ENCODE peak calls at places on chromosomes 12 and 14, in five cellular contexts. One of them, this sample, is unnamed.

GRCh38 chr14:59272633-59273032 is 84.2 kb downstream of the DAAM1 start:
- ATAC-seq in activated CD8-positive, alpha-beta T cell treated with anti-CD3 and anti-CD28 coated beads, Interleukin-2, amount 10 ng/mL, durations not matched to agents 7 days and 5 days: no peak
- ATAC-seq in stimulated activated naive CD8-positive, alpha-beta T cell treated with anti-CD3 and anti-CD28 coated beads, Interleukin-15, amount 100 ng/mL, for 72 hours: no peak
- ATAC-seq in GM12878: no peak
- ATAC-seq in right cardiac atrium: no peak
- ATAC-seq in this sample: no peak

GRCh38 chr12:78419513-78419912 is 445.1 kb upstream of the SYT1 start:
- ATAC-seq in GM12878: no peak
- ATAC-seq in stimulated activated naive CD8-positive, alpha-beta T cell treated with anti-CD3 and anti-CD28 coated beads, Interleukin-15, amount 100 ng/mL, for 72 hours: no peak
- ATAC-seq in activated CD8-positive, alpha-beta T cell treated with anti-CD3 and anti-CD28 coated beads, Interleukin-2, amount 10 ng/mL, durations not matched to agents 7 days and 5 days: no peak
- ATAC-seq in right cardiac atrium: no peak
- ATAC-seq in this sample: no peak

GRCh38 chr12:104740668-104741067 is 217.4 kb downstream of the SLC41A2 start:
- ATAC-seq in activated CD8-positive, alpha-beta T cell treated with anti-CD3 and anti-CD28 coated beads, Interleukin-2, amount 10 ng/mL, durations not matched to agents 7 days and 5 days: peak
- ATAC-seq in stimulated activated naive CD8-positive, alpha-beta T cell treated with anti-CD3 and anti-CD28 coated beads, Interleukin-15, amount 100 ng/mL, for 72 hours: peak
- ATAC-seq in GM12878: peak
- ATAC-seq in right cardiac atrium: peak
- ATAC-seq in this sample: peak

GRCh38 chr12:67364228-67364627 is 95.1 kb downstream of the CAND1 start:
- ATAC-seq in stimulated activated naive CD8-positive, alpha-beta T cell treated with anti-CD3 and anti-CD28 coated beads, Interleukin-15, amount 100 ng/mL, for 72 hours: no peak
- ATAC-seq in activated CD8-positive, alpha-beta T cell treated with anti-CD3 and anti-CD28 coated beads, Interleukin-2, amount 10 ng/mL, durations not matched to agents 7 days and 5 days: no peak
- ATAC-seq in GM12878: no peak
- ATAC-seq in right cardiac atrium: no peak
- ATAC-seq in this sample: no peak

GRCh38 chr12:42916143-42916542 is 326.6 kb upstream of the PRICKLE1 start:
- ATAC-seq in GM12878: no peak
- ATAC-seq in right cardiac atrium: no peak
- ATAC-seq in stimulated activated naive CD8-positive, alpha-beta T cell treated with anti-CD3 and anti-CD28 coated beads, Interleukin-15, amount 100 ng/mL, for 72 hours: no peak
- ATAC-seq in activated CD8-positive, alpha-beta T cell treated with anti-CD3 and anti-CD28 coated beads, Interleukin-2, amount 10 ng/mL, durations not matched to agents 7 days and 5 days: no peak
- ATAC-seq in this sample: no peak

GRCh38 chr12:27305673-27306504 is 26.7 kb upstream of the BMAL2 start:
- ATAC-seq in right cardiac atrium: peak
- ATAC-seq in stimulated activated naive CD8-positive, alpha-beta T cell treated with anti-CD3 and anti-CD28 coated beads, Interleukin-15, amount 100 ng/mL, for 72 hours: no peak
- ATAC-seq in GM12878: peak
- ATAC-seq in activated CD8-positive, alpha-beta T cell treated with anti-CD3 and anti-CD28 coated beads, Interleukin-2, amount 10 ng/mL, durations not matched to agents 7 days and 5 days: peak
- ATAC-seq in this sample: no peak

GRCh38 chr12:6426882-6427671 is 17.7 kb upstream of the CD27 start:
- ATAC-seq in GM12878: peak
- ATAC-seq in activated CD8-positive, alpha-beta T cell treated with anti-CD3 and anti-CD28 coated beads, Interleukin-2, amount 10 ng/mL, durations not matched to agents 7 days and 5 days: peak
- ATAC-seq in right cardiac atrium: no peak
- ATAC-seq in stimulated activated naive CD8-positive, alpha-beta T cell treated with anti-CD3 and anti-CD28 coated beads, Interleukin-15, amount 100 ng/mL, for 72 hours: peak
- ATAC-seq in this sample: peak

GRCh38 chr14:99663716-99664635 is 19.0 kb downstream of the HHIPL1 start:
- ATAC-seq in GM12878: no peak
- ATAC-seq in activated CD8-positive, alpha-beta T cell treated with anti-CD3 and anti-CD28 coated beads, Interleukin-2, amount 10 ng/mL, durations not matched to agents 7 days and 5 days: no peak
- ATAC-seq in right cardiac atrium: no peak
- ATAC-seq in stimulated activated naive CD8-positive, alpha-beta T cell treated with anti-CD3 and anti-CD28 coated beads, Interleukin-15, amount 100 ng/mL, for 72 hours: no peak
- ATAC-seq in this sample: no peak

GRCh38 chr12:85580562-85581168 is 255.5 kb downstream of the RASSF9 start:
- ATAC-seq in activated CD8-positive, alpha-beta T cell treated with anti-CD3 and anti-CD28 coated beads, Interleukin-2, amount 10 ng/mL, durations not matched to agents 7 days and 5 days: no peak
- ATAC-seq in right cardiac atrium: peak
- ATAC-seq in GM12878: no peak
- ATAC-seq in stimulated activated naive CD8-positive, alpha-beta T cell treated with anti-CD3 and anti-CD28 coated beads, Interleukin-15, amount 100 ng/mL, for 72 hours: no peak
- ATAC-seq in this sample: no peak

GRCh38 chr14:23566782-23567185 is 807 bp downstream of the AP1G2 start:
- ATAC-seq in right cardiac atrium: peak
- ATAC-seq in stimulated activated naive CD8-positive, alpha-beta T cell treated with anti-CD3 and anti-CD28 coated beads, Interleukin-15, amount 100 ng/mL, for 72 hours: no peak
- ATAC-seq in GM12878: peak
- ATAC-seq in activated CD8-positive, alpha-beta T cell treated with anti-CD3 and anti-CD28 coated beads, Interleukin-2, amount 10 ng/mL, durations not matched to agents 7 days and 5 days: no peak
- ATAC-seq in this sample: peak

GRCh38 chr12:49548822-49549648 is 10.2 kb downstream of the KCNH3 start:
- ATAC-seq in stimulated activated naive CD8-positive, alpha-beta T cell treated with anti-CD3 and anti-CD28 coated beads, Interleukin-15, amount 100 ng/mL, for 72 hours: peak
- ATAC-seq in activated CD8-positive, alpha-beta T cell treated with anti-CD3 and anti-CD28 coated beads, Interleukin-2, amount 10 ng/mL, durations not matched to agents 7 days and 5 days: peak
- ATAC-seq in GM12878: peak
- ATAC-seq in right cardiac atrium: peak
- ATAC-seq in this sample: peak

GRCh38 chr12:89179983-89180382 is 172.3 kb downstream of the DUSP6 start:
- ATAC-seq in stimulated activated naive CD8-positive, alpha-beta T cell treated with anti-CD3 and anti-CD28 coated beads, Interleukin-15, amount 100 ng/mL, for 72 hours: no peak
- ATAC-seq in GM12878: no peak
- ATAC-seq in activated CD8-positive, alpha-beta T cell treated with anti-CD3 and anti-CD28 coated beads, Interleukin-2, amount 10 ng/mL, durations not matched to agents 7 days and 5 days: no peak
- ATAC-seq in right cardiac atrium: peak
- ATAC-seq in this sample: no peak

GRCh38 chr14:91891721-91892220 is 24.4 kb upstream of the TC2N start:
- ATAC-seq in right cardiac atrium: peak
- ATAC-seq in activated CD8-positive, alpha-beta T cell treated with anti-CD3 and anti-CD28 coated beads, Interleukin-2, amount 10 ng/mL, durations not matched to agents 7 days and 5 days: no peak
- ATAC-seq in stimulated activated naive CD8-positive, alpha-beta T cell treated with anti-CD3 and anti-CD28 coated beads, Interleukin-15, amount 100 ng/mL, for 72 hours: no peak
- ATAC-seq in GM12878: no peak
- ATAC-seq in this sample: no peak

GRCh38 chr12:94289551-94290312 is 141.4 kb downstream of the PLXNC1 start:
- ATAC-seq in right cardiac atrium: peak
- ATAC-seq in stimulated activated naive CD8-positive, alpha-beta T cell treated with anti-CD3 and anti-CD28 coated beads, Interleukin-15, amount 100 ng/mL, for 72 hours: no peak
- ATAC-seq in activated CD8-positive, alpha-beta T cell treated with anti-CD3 and anti-CD28 coated beads, Interleukin-2, amount 10 ng/mL, durations not matched to agents 7 days and 5 days: no peak
- ATAC-seq in GM12878: no peak
- ATAC-seq in this sample: no peak

GRCh38 chr14:64719601-64720000 is 15.4 kb downstream of the PLEKHG3 start:
- ATAC-seq in GM12878: no peak
- ATAC-seq in activated CD8-positive, alpha-beta T cell treated with anti-CD3 and anti-CD28 coated beads, Interleukin-2, amount 10 ng/mL, durations not matched to agents 7 days and 5 days: no peak
- ATAC-seq in right cardiac atrium: no peak
- ATAC-seq in stimulated activated naive CD8-positive, alpha-beta T cell treated with anti-CD3 and anti-CD28 coated beads, Interleukin-15, amount 100 ng/mL, for 72 hours: no peak
- ATAC-seq in this sample: no peak

GRCh38 chr12:50642035-50642451 is 121.9 kb upstream of the ATF1 start:
- ATAC-seq in stimulated activated naive CD8-positive, alpha-beta T cell treated with anti-CD3 and anti-CD28 coated beads, Interleukin-15, amount 100 ng/mL, for 72 hours: no peak
- ATAC-seq in activated CD8-positive, alpha-beta T cell treated with anti-CD3 and anti-CD28 coated beads, Interleukin-2, amount 10 ng/mL, durations not matched to agents 7 days and 5 days: no peak
- ATAC-seq in right cardiac atrium: no peak
- ATAC-seq in GM12878: no peak
- ATAC-seq in this sample: no peak

GRCh38 chr14:65434216-65434850 is 21.8 kb downstream of the FUT8 start:
- ATAC-seq in right cardiac atrium: no peak
- ATAC-seq in stimulated activated naive CD8-positive, alpha-beta T cell treated with anti-CD3 and anti-CD28 coated beads, Interleukin-15, amount 100 ng/mL, for 72 hours: no peak
- ATAC-seq in GM12878: no peak
- ATAC-seq in activated CD8-positive, alpha-beta T cell treated with anti-CD3 and anti-CD28 coated beads, Interleukin-2, amount 10 ng/mL, durations not matched to agents 7 days and 5 days: no peak
- ATAC-seq in this sample: no peak

GRCh38 chr14:49702725-49703124 is 9.8 kb downstream of the KLHDC1 start:
- ATAC-seq in stimulated activated naive CD8-positive, alpha-beta T cell treated with anti-CD3 and anti-CD28 coated beads, Interleukin-15, amount 100 ng/mL, for 72 hours: no peak
- ATAC-seq in GM12878: no peak
- ATAC-seq in right cardiac atrium: no peak
- ATAC-seq in activated CD8-positive, alpha-beta T cell treated with anti-CD3 and anti-CD28 coated beads, Interleukin-2, amount 10 ng/mL, durations not matched to agents 7 days and 5 days: no peak
- ATAC-seq in this sample: no peak

This sample was measured in stimulated activated memory B cell treated with anti-CD40 and anti-IgM and Interleukin-4, amounts not matched to agents 10 μg/mL and 1 μg/mL and 100 μg/mL, for 72 hours.